ENCODE peak calls at places on chromosomes 7 and 10, in nine cellular contexts. W is adrenal gland, B is tibial nerve, S is stomach, Z is transverse colon, U is A549, P is K562, G is body of pancreas, K is HCT116. A is an unnamed sample. For H3K4me1, the result is how much of the 10 kb centered on the place peaks cover.

GRCh38 chr7:107613948-107614347 is 33.9 kb downstream of the BCAP29 start:
- DNase-seq in W (no peak), B (no peak), S (no peak), Z (no peak), U (no peak), P (no peak), G (no peak), K (no peak), A (no peak)

GRCh38 chr7:151046603-151047573 is 1.4 kb upstream of the ASIC3 start:
- DNase-seq in W (no peak), B (no peak), S (no peak), Z (no peak), U (no peak), P (peak), G (no peak), K (no peak), A (no peak)

GRCh38 chr10:17003151-17003550 is 126.5 kb downstream of the CUBN start:
- DNase-seq in W (no peak), B (no peak), S (no peak), Z (no peak), U (no peak), P (peak), G (no peak), K (no peak), A (no peak)

GRCh38 chr7:131570401-131570800 is 14.0 kb upstream of the PODXL start:
- DNase-seq in W (no peak), B (no peak), S (no peak), Z (no peak), U (no peak), P (no peak), G (no peak), K (no peak), A (no peak)

GRCh38 chr7:45181991-45182855 is 24.6 kb downstream of the RAMP3 start:
- DNase-seq in W (peak), B (no peak), S (no peak), Z (no peak), U (no peak), P (no peak), G (no peak), K (no peak), A (no peak)

GRCh38 chr10:113982745-113983144 is 60.9 kb upstream of the ADRB1 start:
- DNase-seq in W (no peak), B (no peak), S (peak), Z (no peak), U (no peak), P (no peak), G (peak), K (no peak), A (no peak)

GRCh38 chr10:66215005-66215404 is 710.8 kb upstream of the LRRTM3 start:
- DNase-seq in W (no peak), B (no peak), S (no peak), Z (no peak), U (peak), P (no peak), G (no peak), K (no peak), A (no peak)

GRCh38 chr7:24216576-24217116 is 67.3 kb upstream of the NPY start:
- DNase-seq in W (no peak), B (no peak), S (no peak), Z (no peak), U (no peak), P (no peak), G (no peak), K (no peak), A (no peak)

GRCh38 chr7:46651070-46651469 is 730.0 kb upstream of the IGFBP3 start:
- DNase-seq in W (no peak), B (no peak), S (peak), Z (peak), U (no peak), P (no peak), G (peak), K (peak), A (no peak)

GRCh38 chr10:131774618-131775443 is 126.0 kb upstream of the PPP2R2D start:
- DNase-seq in W (no peak), B (no peak), S (peak), Z (no peak), U (no peak), P (no peak), G (no peak), K (no peak), A (no peak)

GRCh38 chr7:89067048-89067447 is 271.5 kb upstream of the TEX47 start:
- DNase-seq in W (no peak), B (no peak), S (no peak), Z (no peak), U (no peak), P (no peak), G (no peak), K (no peak), A (no peak)

GRCh38 chr7:22066484-22066883 is 120.8 kb upstream of the CDCA7L start:
- DNase-seq in W (no peak), B (no peak), S (no peak), Z (no peak), U (no peak), P (no peak), G (no peak), K (no peak), A (no peak)

GRCh38 chr7:18469332-18469731 is 26.2 kb upstream of the HDAC9 start:
- DNase-seq in W (no peak), B (no peak), S (no peak), Z (no peak), U (no peak), P (no peak), G (no peak), K (no peak), A (no peak)
- H3K4me1 ChIP-seq in W (under half), B (under half), S (under half), Z (under half), U (under half), P (under half), G (under half), K (under half), A (under half)

DNA sequence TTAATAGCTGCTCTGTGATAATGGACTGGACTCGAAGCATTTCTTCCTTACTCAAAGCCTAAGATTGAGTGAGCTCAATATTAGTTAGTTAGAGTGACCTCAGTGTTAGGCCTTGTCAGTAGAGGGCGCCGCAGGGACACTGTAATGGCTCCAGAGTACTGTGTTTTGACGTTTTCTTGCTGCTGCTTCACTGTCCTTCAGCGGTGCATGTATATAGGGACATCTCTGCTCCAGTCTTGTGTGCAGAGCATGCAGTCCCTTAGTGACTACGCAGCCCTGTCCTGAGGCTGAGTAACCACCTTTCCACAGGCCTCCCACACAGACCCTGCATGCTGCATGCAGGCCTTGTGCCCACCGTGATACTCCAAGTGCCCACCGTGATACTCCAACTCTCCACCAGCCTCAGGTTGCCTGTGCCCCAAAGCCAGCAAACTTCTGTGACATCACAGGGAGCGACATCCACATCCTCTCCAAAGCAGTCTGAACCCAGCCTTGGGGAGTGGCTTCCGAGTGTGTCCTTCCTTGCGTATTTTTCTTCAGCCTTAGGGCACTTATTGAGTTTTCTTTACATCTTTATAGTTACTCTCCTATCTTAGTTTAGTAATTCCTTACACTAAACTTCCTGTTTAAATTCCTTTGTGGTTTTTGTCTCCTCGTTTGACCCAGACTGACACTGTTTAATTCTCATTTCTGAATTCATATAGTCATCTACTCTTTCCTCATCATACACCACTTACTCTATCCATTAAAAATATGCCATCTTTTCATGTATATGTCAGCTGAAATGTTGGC is 118.2 kb downstream of the JAZF1 start:
- DNase-seq in W (peak), B (peak), S (peak), Z (peak), U (peak), P (peak), G (peak), K (peak), A (no peak)
- TF ChIP-seq POLR2A in W (no peak), B (no peak), S (no peak), Z (no peak), U (no peak), P (no peak), G (no peak), K (no peak), A (no peak)

GRCh38 chr7:117138474-117138873 is 184.4 kb downstream of the WNT2 start:
- DNase-seq in W (no peak), B (no peak), S (no peak), Z (no peak), U (no peak), P (no peak), G (no peak), K (no peak), A (no peak)

GRCh38 chr7:117138943-117139690 is 183.7 kb downstream of the WNT2 start:
- DNase-seq in W (no peak), B (no peak), S (no peak), Z (no peak), U (no peak), P (no peak), G (no peak), K (no peak), A (no peak)

GRCh38 chr7:117135553-117135891 is 182.2 kb downstream of the ST7 start:
- DNase-seq in W (no peak), B (no peak), S (no peak), Z (no peak), U (no peak), P (no peak), G (no peak), K (no peak), A (no peak)

GRCh38 chr7:117139691-117139984 is 183.2 kb downstream of the WNT2 start:
- DNase-seq in W (no peak), B (no peak), S (no peak), Z (no peak), U (no peak), P (no peak), G (no peak), K (no peak), A (no peak)

GRCh38 chr7:117137868-117138267 is 184.6 kb downstream of the ST7 start:
- DNase-seq in W (no peak), B (no peak), S (no peak), Z (no peak), U (no peak), P (no peak), G (no peak), K (no peak), A (no peak)
- H3K4me1 ChIP-seq in W (under half), B (under half), S (under half), Z (under half), U (under half), P (under half), G (under half), K (under half), A (under half)

GRCh38 chr7:74224511-74224832 is 14.7 kb downstream of the LAT2 start:
- DNase-seq in W (no peak), B (no peak), S (no peak), Z (no peak), U (no peak), P (no peak), G (no peak), K (no peak), A (no peak)
- TF ChIP-seq POLR2A in W (no peak), B (no peak), S (no peak), Z (no peak), U (no peak), P (no peak), G (no peak), K (no peak), A (no peak)

GRCh38 chr10:34524369-34525091 is 290.6 kb downstream of the PARD3 start:
- DNase-seq in W (no peak), B (no peak), S (no peak), Z (no peak), U (no peak), P (no peak), G (no peak), K (no peak), A (no peak)

GRCh38 chr10:34530778-34531177 is 284.3 kb downstream of the PARD3 start:
- DNase-seq in W (no peak), B (no peak), S (no peak), Z (no peak), U (no peak), P (no peak), G (peak), K (no peak), A (no peak)

GRCh38 chr10:34526186-34526585 is 288.9 kb downstream of the PARD3 start:
- DNase-seq in W (no peak), B (no peak), S (no peak), Z (no peak), U (no peak), P (no peak), G (no peak), K (no peak), A (no peak)

GRCh38 chr10:34528320-34528719 is 286.8 kb downstream of the PARD3 start:
- DNase-seq in W (peak), B (no peak), S (no peak), Z (no peak), U (peak), P (no peak), G (no peak), K (peak), A (no peak)

DNA sequence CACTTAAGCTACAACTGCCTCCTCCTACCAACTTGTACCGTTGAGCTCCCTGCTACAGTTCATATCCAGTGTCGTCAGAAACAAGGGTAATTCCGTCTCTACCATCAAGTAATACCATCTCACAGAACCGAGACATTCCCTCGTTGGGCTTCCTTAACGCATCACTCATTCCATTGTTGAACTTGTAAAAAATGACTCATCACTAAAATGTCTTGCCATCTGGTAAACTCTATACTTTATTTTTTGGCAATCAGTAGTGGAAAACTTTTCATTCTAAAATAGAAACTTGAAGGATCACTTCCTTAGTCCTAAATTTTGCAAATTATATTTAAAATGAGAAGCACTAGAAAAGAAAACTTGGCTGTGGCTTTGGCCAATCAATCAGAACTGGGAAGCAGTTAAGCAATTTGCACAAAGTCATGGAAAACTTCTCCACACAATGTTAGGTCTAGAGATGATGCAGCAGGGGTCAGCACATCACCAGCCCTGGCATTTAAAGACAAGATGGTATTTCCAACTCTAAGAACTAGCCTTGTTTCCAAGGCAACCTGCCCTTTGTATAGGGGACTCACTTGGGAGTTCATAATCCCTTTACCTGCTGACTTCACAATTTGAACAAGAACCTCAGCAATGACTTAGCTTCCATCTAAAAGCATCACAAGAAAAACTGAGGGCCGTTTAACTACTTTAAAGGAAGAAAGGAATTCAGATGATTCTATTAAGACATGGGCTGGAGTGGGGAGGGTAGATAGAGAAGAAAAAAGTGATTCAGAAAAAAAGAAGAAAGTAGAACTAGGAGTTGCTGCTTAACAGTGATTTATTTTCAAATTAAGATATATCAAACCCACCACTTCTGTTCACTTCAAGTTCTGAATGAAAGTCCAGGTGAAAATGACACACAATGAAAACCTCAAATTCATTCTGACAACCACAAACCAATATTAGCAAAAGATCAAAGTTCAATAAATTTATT is 288.1 kb downstream of the PARD3 start:
- DNase-seq in W (peak), B (no peak), S (no peak), Z (no peak), U (peak), P (no peak), G (peak), K (peak), A (no peak)
- H3K4me1 ChIP-seq in W (under half), B (under half), S (under half), Z (under half), U (half or more), P (under half), G (under half), K (under half), A (under half)

GRCh38 chr7:87127019-87127418 is 25.2 kb upstream of the DMTF1 start:
- DNase-seq in W (no peak), B (no peak), S (no peak), Z (no peak), U (no peak), P (no peak), G (no peak), K (no peak), A (no peak)

GRCh38 chr7:87129836-87130235 is 22.4 kb upstream of the DMTF1 start:
- DNase-seq in W (no peak), B (no peak), S (no peak), Z (no peak), U (no peak), P (no peak), G (no peak), K (no peak), A (no peak)

GRCh38 chr7:87131806-87132205 is 20.4 kb upstream of the DMTF1 start:
- DNase-seq in W (no peak), B (no peak), S (no peak), Z (no peak), U (no peak), P (no peak), G (no peak), K (no peak), A (no peak)

GRCh38 chr7:87129332-87129731 is 22.9 kb upstream of the DMTF1 start:
- DNase-seq in W (no peak), B (no peak), S (no peak), Z (no peak), U (no peak), P (no peak), G (no peak), K (no peak), A (no peak)

GRCh38 chr7:87128883-87129282 is 23.4 kb upstream of the DMTF1 start:
- DNase-seq in W (no peak), B (no peak), S (no peak), Z (no peak), U (no peak), P (no peak), G (no peak), K (no peak), A (no peak)
- TF ChIP-seq POLR2A in W (no peak), B (no peak), S (no peak), Z (no peak), U (no peak), P (peak), G (no peak), K (no peak), A (no peak)

DNA sequence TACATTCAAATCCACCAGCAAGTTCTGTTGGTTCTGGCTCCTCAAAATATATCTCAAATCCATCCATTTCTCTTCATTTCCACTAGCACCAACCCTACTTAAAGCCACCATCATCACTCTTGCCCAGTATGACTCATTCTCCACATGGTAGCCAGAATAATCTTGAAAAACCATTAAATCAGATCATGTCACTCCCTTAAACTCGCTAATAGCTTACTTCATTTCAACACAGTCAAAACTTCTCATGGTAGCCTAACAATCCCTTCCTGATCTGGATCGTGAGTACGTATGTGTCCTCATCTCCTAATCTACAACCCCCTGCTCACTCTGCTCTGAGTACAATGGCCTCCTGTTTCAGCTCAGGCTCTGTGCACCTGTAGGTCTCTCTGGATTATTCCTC is 8.7 kb downstream of the EPC1 start:
- DNase-seq in W (no peak), B (no peak), S (no peak), Z (no peak), U (no peak), P (no peak), G (no peak), K (no peak), A (no peak)
- H3K4me1 ChIP-seq in W (under half), B (half or more), S (half or more), Z (half or more), U (under half), P (under half), G (half or more), K (under half), A (under half)

GRCh38 chr10:101062231-101063161 is 707 bp downstream of the KAZALD1 start:
- DNase-seq in W (peak), B (peak), S (peak), Z (peak), U (peak), P (peak), G (peak), K (no peak), A (no peak)

GRCh38 chr10:101061814-101062230 is at the start of gene KAZALD1:
- DNase-seq in W (no peak), B (no peak), S (no peak), Z (no peak), U (no peak), P (no peak), G (no peak), K (no peak), A (no peak)

GRCh38 chr10:101063162-101063525 is 1.4 kb downstream of the KAZALD1 start:
- DNase-seq in W (no peak), B (no peak), S (no peak), Z (no peak), U (no peak), P (no peak), G (no peak), K (no peak), A (no peak)

GRCh38 chr10:101060951-101061813 is 607 bp upstream of the KAZALD1 start:
- DNase-seq in W (peak), B (peak), S (peak), Z (peak), U (peak), P (peak), G (peak), K (peak), A (peak)

DNA sequence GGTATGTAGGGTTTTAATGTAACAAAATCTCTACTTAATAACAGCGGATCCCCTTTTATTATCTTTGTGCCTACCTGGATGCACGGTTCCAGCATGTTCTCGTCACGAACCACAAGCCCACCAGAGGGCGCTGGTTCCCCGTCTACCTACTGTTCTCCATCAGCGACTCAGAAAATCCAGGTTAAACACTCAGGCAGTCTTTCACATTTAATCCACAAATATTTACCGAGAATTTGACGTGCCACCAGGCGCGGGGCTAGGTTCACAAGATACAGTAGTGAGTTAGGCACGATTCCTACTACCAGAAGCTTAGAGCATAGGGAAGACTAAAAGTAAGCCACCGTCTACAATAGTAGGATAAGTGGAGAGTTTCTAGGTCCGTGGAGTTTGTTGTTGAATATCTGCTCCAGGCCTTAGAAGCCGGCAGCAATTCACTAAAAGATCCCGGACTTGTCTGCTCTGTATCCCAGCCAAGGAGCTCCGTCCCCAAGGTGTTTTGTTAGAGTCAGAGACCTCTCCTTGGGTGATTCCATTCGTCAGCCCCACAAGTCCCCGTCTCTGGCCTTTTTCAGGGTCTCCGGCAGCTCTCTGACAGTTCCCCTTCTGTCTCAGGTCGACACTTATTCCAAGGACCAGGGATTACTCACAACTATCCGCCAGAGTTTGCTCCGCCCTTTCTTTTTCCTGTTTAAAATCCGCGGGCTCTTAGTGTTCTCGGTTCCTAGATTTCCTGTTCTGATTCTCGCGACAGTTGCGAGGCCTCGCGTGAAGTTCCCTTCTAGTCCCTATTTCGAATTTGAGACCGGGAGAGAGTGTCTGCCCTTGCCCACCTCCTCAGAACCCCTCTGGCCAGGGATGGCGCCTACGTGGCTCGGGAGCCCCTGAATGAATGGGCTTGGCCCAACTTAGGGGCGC is 1.5 kb upstream of the KAZALD1 start:
- DNase-seq in W (peak), B (peak), S (peak), Z (peak), U (peak), P (peak), G (peak), K (peak), A (peak)
- TF ChIP-seq POLR2A in W (no peak), B (no peak), S (no peak), Z (no peak), U (no peak), P (no peak), G (no peak), K (peak), A (no peak)